ENCODE peak calls at places on chromosomes 13 and 19, in ten cellular contexts. O is cerebellum; K is GDM1; L is islet precursor cell; R is NCI-H1092; C is NCI-H460; G is activated CD4-positive, alpha-beta T cell treated with anti-CD3 and anti-CD28 coated beads for 4 hours; Q is NCI-H2029; W is heart left ventricle; F is iPS-NIHi11. S is an unnamed sample.

GRCh38 chr13:80755925-80756324 is 415.0 kb upstream of the SPRY2 start:
- DNase-seq in O (peak; percentile 44), K (no peak), L (no peak), R (peak; percentile 54), C (no peak), G (no peak), Q (no peak), W (no peak), F (no peak), S (no peak)

GRCh38 chr19:1266818-1267440 is 2.2 kb upstream of the CIRBP start:
- DNase-seq in O (peak; percentile 78), K (peak; percentile 50), L (peak; percentile 84), R (no peak), C (no peak), G (peak; percentile 65), Q (peak; percentile 12), W (peak; percentile 80), F (no peak), S (no peak)

GRCh38 chr13:109784590-109785140 is 1.7 kb downstream of the IRS2 start:
- DNase-seq in O (peak; percentile 79), K (no peak), L (peak; percentile 88), R (peak; percentile 59), C (peak; percentile 67), G (peak; percentile 65), Q (peak; percentile 79), W (peak; percentile 79), F (peak; percentile 85), S (peak; percentile 67)

GRCh38 chr13:106859505-106859904 is 291.6 kb upstream of the ARGLU1 start:
- DNase-seq in O (no peak), K (no peak), L (peak; percentile 77), R (no peak), C (no peak), G (no peak), Q (no peak), W (no peak), F (no peak), S (no peak)

GRCh38 chr19:15304140-15304705 is 28.1 kb downstream of the BRD4 start:
- DNase-seq in O (no peak), K (no peak), L (no peak), R (no peak), C (peak; percentile 70), G (no peak), Q (no peak), W (peak; percentile 37), F (no peak), S (no peak)

GRCh38 chr19:3723110-3723488 is 14.9 kb downstream of the TJP3 start:
- DNase-seq in O (no peak), K (no peak), L (no peak), R (no peak), C (no peak), G (no peak), Q (no peak), W (no peak), F (no peak), S (no peak)

GRCh38 chr13:62626771-62627170 is 1211.1 kb upstream of the PCDH20 start:
- DNase-seq in O (no peak), K (no peak), L (no peak), R (no peak), C (no peak), G (no peak), Q (no peak), W (no peak), F (peak; percentile 38), S (no peak)

GRCh38 chr13:44951184-44951583 is 38.1 kb downstream of the NUFIP1 start:
- DNase-seq in O (no peak), K (no peak), L (no peak), R (no peak), C (no peak), G (no peak), Q (no peak), W (no peak), F (no peak), S (no peak)

GRCh38 chr19:5691205-5691929 is 1.3 kb downstream of the RPL36 start:
- DNase-seq in O (no peak), K (no peak), L (no peak), R (peak; percentile 21), C (no peak), G (peak; percentile 67), Q (peak; percentile 60), W (peak; percentile 83), F (no peak), S (no peak)

GRCh38 chr13:113083022-113083373 is 22.6 kb upstream of the F7 start:
- DNase-seq in O (no peak), K (no peak), L (no peak), R (no peak), C (no peak), G (no peak), Q (no peak), W (no peak), F (no peak), S (no peak)

GRCh38 chr13:41216160-41216559 is 21.8 kb upstream of the KBTBD7 start:
- DNase-seq in O (no peak), K (no peak), L (no peak), R (no peak), C (no peak), G (no peak), Q (no peak), W (no peak), F (no peak), S (no peak)

GRCh38 chr19:7975037-7975436 is 30.4 kb downstream of the ELAVL1 start:
- DNase-seq in O (peak; percentile 90), K (no peak), L (no peak), R (no peak), C (no peak), G (no peak), Q (no peak), W (peak; percentile 45), F (no peak), S (no peak)

GRCh38 chr19:12783226-12783848 is 7.9 kb upstream of the JUNB start:
- DNase-seq in O (no peak), K (peak; percentile 45), L (no peak), R (no peak), C (no peak), G (no peak), Q (no peak), W (no peak), F (no peak), S (no peak)

GRCh38 chr19:7862413-7862951 is 11.7 kb downstream of the PRR36 start:
- DNase-seq in O (peak; percentile 95), K (no peak), L (peak; percentile 96), R (no peak), C (no peak), G (peak; percentile 69), Q (no peak), W (no peak), F (peak; percentile 93), S (peak; percentile 21)

GRCh38 chr13:22499919-22500318 is 680.9 kb upstream of the SGCG start:
- DNase-seq in O (no peak), K (no peak), L (no peak), R (no peak), C (no peak), G (no peak), Q (no peak), W (no peak), F (no peak), S (no peak)

S was measured in NCI-H510A.